ENCODE peak calls at places on chromosomes 4 and X, in four cellular contexts. K is naive thymus-derived CD4-positive, alpha-beta T cell; G is adrenal gland; I is ascending aorta. T is an unnamed sample.

GRCh38 chr4:42750831-42751230 is 93.9 kb upstream of the ATP8A1 start:
- DNase-seq in K (no peak), G (no peak), I (no peak), T (no peak)

GRCh38 chr4:185838514-185839203 is 26.7 kb upstream of the SORBS2 start:
- DNase-seq in K (no peak), G (no peak), I (no peak), T (peak; percentile 19)

GRCh38 chr4:118280501-118281218 is 72.1 kb downstream of the PRSS12 start:
- DNase-seq in K (peak; percentile 33), G (peak; percentile 45), I (no peak), T (no peak)

GRCh38 chr4:110183058-110183457 is 15.4 kb downstream of the ELOVL6 start:
- DNase-seq in K (no peak), G (no peak), I (no peak), T (no peak)

GRCh38 chr4:155924637-155925036 is 21.1 kb downstream of the TDO2 start:
- DNase-seq in K (no peak), G (no peak), I (no peak), T (no peak)

GRCh38 chr4:138405439-138405838 is 163.3 kb upstream of the SLC7A11 start:
- DNase-seq in K (no peak), G (no peak), I (no peak), T (no peak)

GRCh38 chr4:184472540-184473264 is 1.6 kb downstream of the IRF2 start:
- DNase-seq in K (peak; percentile 12), G (peak; percentile 76), I (peak; percentile 93), T (peak; percentile 95)

GRCh38 chrX:41720125-41720780 is 3.7 kb upstream of the GPR82 start:
- DNase-seq in K (no peak), G (no peak), I (no peak), T (no peak)

GRCh38 chr4:170057851-170058250 is 31.7 kb upstream of the MFAP3L start:
- DNase-seq in K (no peak), G (no peak), I (no peak), T (no peak)

GRCh38 chr4:85778809-85779124 is 303.8 kb downstream of the ARHGAP24 start:
- DNase-seq in K (no peak), G (no peak), I (no peak), T (no peak)

GRCh38 chr4:52028970-52029369 is 8.8 kb upstream of the LRRC66 start:
- DNase-seq in K (no peak), G (no peak), I (no peak), T (no peak)

GRCh38 chr4:76955187-76955586 is 5.6 kb downstream of the SEPTIN11 start:
- DNase-seq in K (no peak), G (no peak), I (no peak), T (no peak)

GRCh38 chr4:139735381-139736256 is 70.0 kb downstream of the MGST2 start:
- DNase-seq in K (no peak), G (peak; percentile 47), I (peak; percentile 67), T (peak; percentile 83)

GRCh38 chr4:61177361-61177760 is 22.8 kb upstream of the ADGRL3 start:
- DNase-seq in K (no peak), G (no peak), I (no peak), T (no peak)

GRCh38 chrX:48573690-48574269 is 504 bp upstream of the RBM3 start:
- DNase-seq in K (peak; percentile 14), G (peak; percentile 49), I (peak; percentile 74), T (no peak)

GRCh38 chrX:42108140-42108503 is 184.8 kb upstream of the CASK start:
- DNase-seq in K (no peak), G (no peak), I (no peak), T (no peak)

GRCh38 chr4:113695328-113696169 is 66.0 kb downstream of the CAMK2D start:
- DNase-seq in K (no peak), G (no peak), I (no peak), T (no peak)

GRCh38 chr4:186981161-186981560 is 257.5 kb upstream of the FAT1 start:
- DNase-seq in K (no peak), G (no peak), I (no peak), T (no peak)

GRCh38 chr4:26787461-26788340 is 72.9 kb upstream of the STIM2 start:
- DNase-seq in K (peak; percentile 22), G (peak; percentile 78), I (no peak), T (peak; percentile 82)

GRCh38 chrX:101429934-101430333 is 21.9 kb downstream of the HNRNPH2 start:
- DNase-seq in K (no peak), G (no peak), I (no peak), T (peak; percentile 72)

GRCh38 chr4:42397256-42397634 is at the start of gene SHISA3:
- DNase-seq in K (no peak), G (peak; percentile 13), I (peak; percentile 66), T (peak; percentile 53)

GRCh38 chr4:118281611-118282442 is 71.0 kb downstream of the PRSS12 start:
- DNase-seq in K (no peak), G (no peak), I (no peak), T (no peak)

GRCh38 chr4:183757105-183757504 is 98.0 kb downstream of the TRAPPC11 start:
- DNase-seq in K (no peak), G (no peak), I (no peak), T (no peak)

GRCh38 chrX:26925088-26925487 is 538.1 kb downstream of the PPP4R3C start:
- DNase-seq in K (no peak), G (no peak), I (no peak), T (no peak)

GRCh38 chr4:66741081-66741480 is 804.2 kb downstream of the CENPC start:
- DNase-seq in K (no peak), G (no peak), I (no peak), T (peak; percentile 9)

GRCh38 chrX:2693123-2693438 is 2.0 kb downstream of the CD99 start:
- DNase-seq in K (no peak), G (no peak), I (no peak), T (no peak)
- H3K4me1 ChIP-seq in K (peaks cover 53% of the 10 kb centered on the region), G (peaks cover 4% of the 10 kb centered on the region), I (no peaks in the 10 kb centered on the region), T (peaks cover 41% of the 10 kb centered on the region)

DNA sequence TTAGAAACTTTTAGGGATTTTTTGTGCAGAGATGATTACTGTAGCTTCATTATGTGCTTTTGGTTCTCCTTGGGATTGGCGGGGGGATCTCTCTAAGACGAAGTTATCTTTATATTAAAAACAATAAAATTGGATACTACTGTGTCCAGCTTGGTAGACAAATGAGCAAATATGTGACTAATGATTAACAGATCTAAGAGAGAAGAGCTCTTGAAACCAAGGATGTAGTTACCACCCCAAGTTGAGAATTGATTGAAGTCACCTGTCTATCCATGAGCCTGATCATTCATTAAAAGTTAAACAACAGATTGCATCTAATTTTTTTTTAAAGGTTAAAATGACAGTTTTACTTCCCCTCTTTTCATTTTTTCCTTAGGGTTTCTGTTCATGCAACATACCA is 8.7 kb downstream of the PAICS start:
- DNase-seq in K (no peak), G (no peak), I (no peak), T (no peak)
- H3K36me3 ChIP-seq in K (no peaks in the 10 kb centered on the region), G (no peaks in the 10 kb centered on the region), I (no peaks in the 10 kb centered on the region), T (peaks cover 59% of the 10 kb centered on the region)

GRCh38 chrX:82626978-82627377 is 881.1 kb upstream of the POU3F4 start:
- DNase-seq in K (no peak), G (no peak), I (no peak), T (no peak)

GRCh38 chrX:82627568-82627967 is 880.5 kb upstream of the POU3F4 start:
- DNase-seq in K (no peak), G (no peak), I (no peak), T (no peak)
- H3K9me3 ChIP-seq in K (no peaks in the 10 kb centered on the region), G (no peaks in the 10 kb centered on the region), I (no peaks in the 10 kb centered on the region), T (no peaks in the 10 kb centered on the region)

DNA sequence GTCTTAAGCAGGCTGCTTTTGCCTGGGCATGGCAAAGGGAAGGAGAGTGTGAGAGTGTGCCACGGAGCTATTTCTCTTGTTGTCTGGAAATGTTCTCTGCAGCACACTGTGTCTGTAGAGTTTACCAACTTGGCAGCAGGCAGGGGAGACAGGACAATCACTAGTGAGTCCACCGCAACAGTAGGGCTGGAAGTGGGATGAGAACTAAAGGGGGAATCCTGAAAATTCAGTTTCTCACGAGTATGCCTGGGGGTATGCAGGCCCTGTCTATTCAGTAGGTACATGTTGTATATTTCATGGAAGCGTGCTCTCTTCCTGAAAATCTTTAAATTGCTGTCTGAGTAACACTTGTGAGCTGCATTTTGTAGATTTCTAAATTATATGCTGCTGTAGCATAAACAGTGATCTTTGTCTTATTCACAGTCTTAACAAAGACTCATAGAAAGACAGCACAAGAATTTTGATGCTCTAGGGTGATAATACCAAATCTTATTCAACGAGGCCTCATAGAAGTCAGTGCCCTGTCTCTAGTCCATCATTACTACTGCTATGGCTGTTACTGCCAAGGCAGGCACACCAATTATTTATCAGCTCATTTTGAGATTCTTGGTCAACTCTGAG is 200.4 kb upstream of the LEF1 start:
- DNase-seq in K (no peak), G (no peak), I (no peak), T (no peak)
- H3K4me1 ChIP-seq in K (peaks cover 24% of the 10 kb centered on the region), G (no peaks in the 10 kb centered on the region), I (no peaks in the 10 kb centered on the region), T (peaks cover 2% of the 10 kb centered on the region)

GRCh38 chr4:168888715-168889215 is 121.3 kb downstream of the CBR4 start:
- DNase-seq in K (no peak), G (no peak), I (no peak), T (no peak)
- H3K36me3 ChIP-seq in K (no peaks in the 10 kb centered on the region), G (no peaks in the 10 kb centered on the region), I (peaks cover 16% of the 10 kb centered on the region), T (peaks cover 77% of the 10 kb centered on the region)

GRCh38 chr4:88360256-88360655 is 18.4 kb upstream of the HERC6 start:
- DNase-seq in K (no peak), G (no peak), I (no peak), T (no peak)

GRCh38 chr4:88357262-88357661 is 21.4 kb upstream of the HERC6 start:
- DNase-seq in K (no peak), G (no peak), I (no peak), T (no peak)

GRCh38 chr4:88360791-88361190 is 17.9 kb upstream of the HERC6 start:
- DNase-seq in K (no peak), G (no peak), I (no peak), T (no peak)

GRCh38 chr4:88356771-88357170 is 21.9 kb upstream of the HERC6 start:
- DNase-seq in K (no peak), G (no peak), I (no peak), T (no peak)

DNA sequence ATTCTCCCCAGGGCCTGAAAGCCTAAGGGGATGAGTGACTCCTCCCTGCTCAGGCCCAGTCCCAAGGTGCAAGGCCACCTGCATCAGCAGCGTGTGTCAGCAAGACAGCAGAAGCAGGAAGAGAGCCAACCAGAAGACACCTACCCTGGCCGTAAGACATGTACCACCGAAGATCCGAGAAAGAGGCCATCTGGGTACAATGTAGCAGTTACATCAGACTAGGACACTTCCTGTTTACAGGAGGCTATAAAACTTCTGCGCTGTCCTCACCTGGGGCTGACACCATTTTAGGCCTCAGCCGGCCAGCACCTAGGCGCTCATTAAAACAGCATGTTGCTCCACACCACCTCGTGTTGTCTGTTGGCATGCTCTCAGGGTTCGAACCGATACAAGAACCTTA is 19.1 kb upstream of the HERC6 start:
- DNase-seq in K (no peak), G (no peak), I (no peak), T (no peak)
- H3K9me3 ChIP-seq in K (no peaks in the 10 kb centered on the region), G (no peaks in the 10 kb centered on the region), I (no peaks in the 10 kb centered on the region), T (no peaks in the 10 kb centered on the region)

GRCh38 chrX:85391185-85391878 is 11.9 kb upstream of the POF1B start:
- DNase-seq in K (no peak), G (no peak), I (no peak), T (no peak)
- H3K4me1 ChIP-seq in K (no peaks in the 10 kb centered on the region), G (no peaks in the 10 kb centered on the region), I (no peaks in the 10 kb centered on the region), T (no peaks in the 10 kb centered on the region)